ENCODE peak calls at places on chromosomes 12 and 14, in four cellular contexts. One of them, this sample, is unnamed. For H3K27me3, the result is how much of the 10 kb centered on the place peaks cover.

GRCh38 chr12:132342322-132342721 is 12.9 kb upstream of the GALNT9 start:
- DNase-seq in Peyer's patch: no peak
- DNase-seq in tibial artery: no peak
- DNase-seq in upper lobe of right lung: no peak
- DNase-seq in this sample: no peak

GRCh38 chr12:71591601-71592000 is 72.0 kb downstream of the ZFC3H1 start:
- DNase-seq in Peyer's patch: no peak
- DNase-seq in tibial artery: no peak
- DNase-seq in upper lobe of right lung: no peak
- DNase-seq in this sample: no peak

GRCh38 chr12:88145567-88146347 is 3.6 kb downstream of the TMTC3 start:
- DNase-seq in Peyer's patch: no peak
- DNase-seq in tibial artery: no peak
- DNase-seq in upper lobe of right lung: no peak
- DNase-seq in this sample: no peak

GRCh38 chr14:48731260-48731659 is 854.9 kb downstream of the RPS29 start:
- DNase-seq in Peyer's patch: no peak
- DNase-seq in tibial artery: no peak
- DNase-seq in upper lobe of right lung: no peak
- DNase-seq in this sample: no peak

GRCh38 chr14:105924951-105925591 is 398.7 kb downstream of the TMEM121 start:
- DNase-seq in Peyer's patch: no peak
- DNase-seq in tibial artery: peak
- DNase-seq in upper lobe of right lung: peak
- DNase-seq in this sample: no peak

GRCh38 chr12:108360487-108360886 is 21.4 kb upstream of the CMKLR1 start:
- DNase-seq in Peyer's patch: no peak
- DNase-seq in tibial artery: no peak
- DNase-seq in upper lobe of right lung: no peak
- DNase-seq in this sample: no peak

GRCh38 chr12:120235369-120236123 is 30.0 kb downstream of the PXN start:
- DNase-seq in Peyer's patch: no peak
- DNase-seq in tibial artery: no peak
- DNase-seq in upper lobe of right lung: no peak
- DNase-seq in this sample: no peak

GRCh38 chr14:68790656-68791077 is 2.2 kb downstream of the ZFP36L1 start:
- DNase-seq in Peyer's patch: peak
- DNase-seq in tibial artery: no peak
- DNase-seq in upper lobe of right lung: no peak
- DNase-seq in this sample: no peak

GRCh38 chr14:76011959-76012802 is 26.6 kb downstream of the IFT43 start:
- DNase-seq in Peyer's patch: no peak
- DNase-seq in tibial artery: peak
- DNase-seq in upper lobe of right lung: no peak
- DNase-seq in this sample: peak

GRCh38 chr14:36524874-36525745 is 5.1 kb upstream of the NKX2-1 start:
- DNase-seq in Peyer's patch: no peak
- DNase-seq in tibial artery: no peak
- DNase-seq in upper lobe of right lung: peak
- DNase-seq in this sample: no peak

GRCh38 chr12:115385141-115385540 is 701.2 kb upstream of the TBX3 start:
- DNase-seq in Peyer's patch: no peak
- DNase-seq in tibial artery: no peak
- DNase-seq in upper lobe of right lung: no peak
- DNase-seq in this sample: no peak

GRCh38 chr14:89720741-89721315 is 233.7 kb downstream of the EFCAB11 start:
- DNase-seq in Peyer's patch: peak
- DNase-seq in tibial artery: peak
- DNase-seq in upper lobe of right lung: peak
- DNase-seq in this sample: peak

GRCh38 chr12:92757599-92758121 is 54.9 kb downstream of the PLEKHG7 start:
- DNase-seq in Peyer's patch: no peak
- DNase-seq in tibial artery: no peak
- DNase-seq in upper lobe of right lung: no peak
- DNase-seq in this sample: no peak

GRCh38 chr14:21191261-21191808 is 35.5 kb upstream of the OR5AU1 start:
- DNase-seq in Peyer's patch: no peak
- DNase-seq in tibial artery: no peak
- DNase-seq in upper lobe of right lung: no peak
- DNase-seq in this sample: no peak

GRCh38 chr14:53109028-53109687 is 44.0 kb downstream of the DDHD1 start:
- DNase-seq in Peyer's patch: peak
- DNase-seq in tibial artery: no peak
- DNase-seq in upper lobe of right lung: no peak
- DNase-seq in this sample: no peak

GRCh38 chr14:99234982-99235491 is 37.0 kb downstream of the BCL11B start:
- DNase-seq in Peyer's patch: no peak
- DNase-seq in tibial artery: no peak
- DNase-seq in upper lobe of right lung: no peak
- DNase-seq in this sample: no peak

GRCh38 chr12:26658991-26659390 is 174.0 kb downstream of the ITPR2 start:
- DNase-seq in Peyer's patch: no peak
- DNase-seq in tibial artery: no peak
- DNase-seq in upper lobe of right lung: no peak
- DNase-seq in this sample: no peak

GRCh38 chr14:76981670-76982069 is 46.8 kb downstream of the IRF2BPL start:
- DNase-seq in Peyer's patch: no peak
- DNase-seq in tibial artery: no peak
- DNase-seq in upper lobe of right lung: no peak
- DNase-seq in this sample: no peak

GRCh38 chr12:101828463-101829196 is 2.1 kb downstream of the GNPTAB start:
- DNase-seq in Peyer's patch: peak
- DNase-seq in tibial artery: no peak
- DNase-seq in upper lobe of right lung: no peak
- DNase-seq in this sample: no peak

GRCh38 chr12:127722651-127723050 is 544.3 kb upstream of the TMEM132C start:
- DNase-seq in Peyer's patch: no peak
- DNase-seq in tibial artery: no peak
- DNase-seq in upper lobe of right lung: no peak
- DNase-seq in this sample: no peak

GRCh38 chr14:101810897-101811620 is 49.5 kb downstream of the PPP2R5C start:
- DNase-seq in Peyer's patch: no peak
- DNase-seq in tibial artery: no peak
- DNase-seq in upper lobe of right lung: no peak
- DNase-seq in this sample: no peak

GRCh38 chr12:70660620-70661219 is 23.5 kb upstream of the PTPRB start:
- DNase-seq in Peyer's patch: no peak
- DNase-seq in tibial artery: peak
- DNase-seq in upper lobe of right lung: no peak
- DNase-seq in this sample: no peak

GRCh38 chr12:27213830-27214787 is 30.0 kb upstream of the STK38L start:
- DNase-seq in Peyer's patch: no peak
- DNase-seq in tibial artery: no peak
- DNase-seq in upper lobe of right lung: no peak
- DNase-seq in this sample: no peak

GRCh38 chr14:77177623-77178185 is 3.9 kb upstream of the TMEM63C start:
- DNase-seq in Peyer's patch: no peak
- DNase-seq in tibial artery: no peak
- DNase-seq in upper lobe of right lung: no peak
- DNase-seq in this sample: no peak

GRCh38 chr14:100453930-100454329 is 130.8 kb downstream of the SLC25A47 start:
- DNase-seq in Peyer's patch: no peak
- DNase-seq in tibial artery: no peak
- DNase-seq in upper lobe of right lung: no peak
- DNase-seq in this sample: no peak

GRCh38 chr12:80838024-80838658 is 99.6 kb downstream of the LIN7A start:
- DNase-seq in Peyer's patch: no peak
- DNase-seq in tibial artery: no peak
- DNase-seq in upper lobe of right lung: no peak
- DNase-seq in this sample: no peak

GRCh38 chr12:120536064-120536791 is 2.1 kb downstream of the RNF10 start:
- DNase-seq in Peyer's patch: peak
- DNase-seq in tibial artery: no peak
- DNase-seq in upper lobe of right lung: no peak
- DNase-seq in this sample: no peak

GRCh38 chr14:24285351-24285750 is 14.0 kb upstream of the RABGGTA start:
- DNase-seq in Peyer's patch: no peak
- DNase-seq in tibial artery: no peak
- DNase-seq in upper lobe of right lung: no peak
- DNase-seq in this sample: no peak

GRCh38 chr12:99444859-99445316 is 202.7 kb upstream of the GARIN6 start:
- DNase-seq in Peyer's patch: no peak
- DNase-seq in tibial artery: no peak
- DNase-seq in upper lobe of right lung: no peak
- DNase-seq in this sample: no peak

DNA sequence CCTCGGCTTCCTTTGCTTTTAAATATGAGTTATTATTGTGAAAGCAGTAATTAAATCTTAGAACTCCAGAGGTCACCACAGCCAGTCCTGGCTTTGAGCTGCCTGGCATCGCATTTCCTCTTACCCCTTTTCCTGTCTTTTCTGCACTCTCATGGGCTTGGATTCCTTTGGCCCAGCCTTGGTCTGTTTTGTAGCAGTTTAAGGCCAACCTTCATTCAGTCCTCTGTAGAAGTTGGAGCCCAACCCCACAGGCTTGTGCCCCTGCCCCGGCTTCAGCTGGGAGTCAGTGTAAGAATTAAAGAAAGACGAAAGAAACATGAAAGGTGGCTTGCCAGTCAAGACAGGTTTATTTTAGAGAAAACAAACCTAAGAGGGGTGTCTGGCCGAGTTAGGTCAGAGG is 14.6 kb upstream of the KRT86 start:
- DNase-seq in Peyer's patch: no peak
- DNase-seq in tibial artery: no peak
- DNase-seq in upper lobe of right lung: peak
- DNase-seq in this sample: no peak
- H3K27me3 ChIP-seq in Peyer's patch: under half
- H3K27me3 ChIP-seq in tibial artery: under half
- H3K27me3 ChIP-seq in upper lobe of right lung: under half
- H3K27me3 ChIP-seq in this sample: under half

GRCh38 chr12:55737581-55738112 is 5.3 kb upstream of the GDF11 start:
- DNase-seq in Peyer's patch: no peak
- DNase-seq in tibial artery: no peak
- DNase-seq in upper lobe of right lung: no peak
- DNase-seq in this sample: no peak
- TF ChIP-seq CTCF in Peyer's patch: no peak
- TF ChIP-seq CTCF in tibial artery: no peak
- TF ChIP-seq CTCF in upper lobe of right lung: no peak
- TF ChIP-seq CTCF in this sample: no peak

DNA sequence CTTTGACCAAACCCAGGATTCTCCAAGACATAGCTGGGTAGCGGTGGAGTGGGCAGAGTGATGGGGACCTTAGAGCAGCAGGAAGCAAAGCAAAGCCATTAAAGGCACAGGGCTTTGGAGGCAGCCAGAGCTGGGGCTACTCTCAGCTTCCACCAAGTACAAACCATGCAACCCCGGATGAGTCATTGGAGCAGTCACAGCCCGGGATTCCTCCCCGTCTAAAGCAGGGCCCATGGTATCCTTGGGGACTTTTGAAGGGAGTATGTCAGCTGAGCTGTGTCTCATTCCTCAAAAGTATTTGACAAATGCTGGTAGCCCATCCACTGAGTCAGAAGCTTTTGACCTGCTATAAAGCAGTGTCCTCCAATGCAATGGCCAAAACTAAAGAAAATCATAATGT is 9.7 kb upstream of the IFI27 start:
- DNase-seq in Peyer's patch: no peak
- DNase-seq in tibial artery: peak
- DNase-seq in upper lobe of right lung: no peak
- DNase-seq in this sample: peak
- H3K27me3 ChIP-seq in Peyer's patch: under half
- H3K27me3 ChIP-seq in tibial artery: under half
- H3K27me3 ChIP-seq in upper lobe of right lung: under half
- H3K27me3 ChIP-seq in this sample: under half

GRCh38 chr12:28759334-28759733 is 389.7 kb upstream of the FAR2 start:
- DNase-seq in Peyer's patch: no peak
- DNase-seq in tibial artery: no peak
- DNase-seq in upper lobe of right lung: no peak
- DNase-seq in this sample: no peak
- TF ChIP-seq CTCF in Peyer's patch: no peak
- TF ChIP-seq CTCF in tibial artery: no peak
- TF ChIP-seq CTCF in upper lobe of right lung: no peak
- TF ChIP-seq CTCF in this sample: no peak

GRCh38 chr12:1825382-1826102 is 5.2 kb downstream of the LRTM2 start:
- DNase-seq in Peyer's patch: no peak
- DNase-seq in tibial artery: no peak
- DNase-seq in upper lobe of right lung: no peak
- DNase-seq in this sample: no peak
- H3K27me3 ChIP-seq in Peyer's patch: under half
- H3K27me3 ChIP-seq in tibial artery: half or more
- H3K27me3 ChIP-seq in upper lobe of right lung: half or more
- H3K27me3 ChIP-seq in this sample: under half